ENCODE peak calls at places on chromosome 10, in four cellular contexts. F is GDM1, N is GM03348, D is kidney tubule cell. B is an unnamed sample.

GRCh38 chr10:74510594-74510993 is 315.8 kb upstream of the KAT6B start:
- DNase-seq in F (no peak), N (no peak), D (no peak), B (no peak)

GRCh38 chr10:108561649-108562048 is 1361.7 kb downstream of the XPNPEP1 start:
- DNase-seq in F (no peak), N (peak), D (peak), B (peak)

GRCh38 chr10:115931301-115931700 is 341.7 kb downstream of the GFRA1 start:
- DNase-seq in F (no peak), D (no peak), N (no peak), B (no peak)

GRCh38 chr10:132293416-132294195 is 14.1 kb downstream of the STK32C start:
- DNase-seq in N (no peak), D (no peak), F (no peak), B (no peak)

GRCh38 chr10:79292789-79293746 is 54.2 kb upstream of the PPIF start:
- DNase-seq in F (no peak), D (no peak), N (peak), B (no peak)

GRCh38 chr10:14153570-14154055 is 177.1 kb downstream of the FRMD4A start:
- DNase-seq in F (no peak), D (peak), N (no peak), B (peak)

GRCh38 chr10:72186213-72186612 is 29.6 kb upstream of the ANAPC16 start:
- DNase-seq in N (peak), D (no peak), F (no peak), B (no peak)

GRCh38 chr10:129055966-129056365 is 411.1 kb upstream of the MGMT start:
- DNase-seq in N (no peak), F (no peak), D (no peak), B (no peak)

GRCh38 chr10:118118751-118119150 is 72.0 kb upstream of the RAB11FIP2 start:
- DNase-seq in F (no peak), D (peak), N (no peak), B (no peak)

GRCh38 chr10:44967596-44967995 is 8.0 kb downstream of the RASSF4 start:
- DNase-seq in F (no peak), N (no peak), D (no peak), B (no peak)

GRCh38 chr10:42304341-42304740 is 334.0 kb downstream of the ZNF33B start:
- DNase-seq in D (no peak), F (no peak), N (no peak), B (no peak)

GRCh38 chr10:112565434-112566053 is 118.5 kb downstream of the VTI1A start:
- DNase-seq in F (peak), D (peak), N (peak), B (peak)

GRCh38 chr10:31770307-31770902 is 158.2 kb downstream of the ARHGAP12 start:
- DNase-seq in N (no peak), F (peak), D (no peak), B (no peak)

GRCh38 chr10:125151824-125152634 is 8.3 kb downstream of the CTBP2 start:
- DNase-seq in N (no peak), D (peak), F (no peak), B (no peak)

GRCh38 chr10:54368984-54369383 is 432.0 kb downstream of the PCDH15 start:
- DNase-seq in N (no peak), D (no peak), F (no peak), B (no peak)

B was measured in HT1080.